ENCODE peak calls at places on chromosomes 16 and 17, in ten cellular contexts. I is CD8-positive, alpha-beta T cell; K is right lobe of liver; Z is left ventricle myocardium inferior; V is lower lobe of right lung; X is PC-3; P is astrocyte; F is upper lobe of left lung; O is thoracic aorta; A is kidney. B is an unnamed sample.

GRCh38 chr16:676565-677297 is 1.3 kb downstream of the RHBDL1 start:
- DNase-seq in I (no peak), K (no peak), Z (no peak), V (peak; percentile 83), X (no peak), P (no peak), F (peak; percentile 84), O (no peak), A (no peak), B (peak; percentile 87)

GRCh38 chr17:66737524-66737923 is 97.4 kb upstream of the CACNG5 start:
- DNase-seq in I (no peak), K (no peak), Z (peak; percentile 43), V (no peak), X (no peak), P (peak; percentile 41), F (no peak), O (no peak), A (peak; percentile 84), B (no peak)

GRCh38 chr17:31489295-31490018 is 98.0 kb downstream of the RAB11FIP4 start:
- DNase-seq in I (peak; percentile 58), K (peak; percentile 85), Z (no peak), V (peak; percentile 78), X (peak; percentile 6), P (no peak), F (peak; percentile 88), O (no peak), A (peak; percentile 87), B (peak; percentile 80)

GRCh38 chr17:57589151-57590034 is 155.7 kb downstream of the CCDC182 start:
- DNase-seq in I (no peak), K (no peak), Z (no peak), V (no peak), X (no peak), P (no peak), F (no peak), O (no peak), A (peak; percentile 66), B (peak; percentile 49)

GRCh38 chr17:14304222-14304844 is 3.5 kb downstream of the HS3ST3B1 start:
- DNase-seq in I (no peak), K (peak; percentile 87), Z (no peak), V (no peak), X (no peak), P (no peak), F (no peak), O (no peak), A (no peak), B (no peak)

GRCh38 chr17:46977348-46977747 is 1.7 kb downstream of the RPRML start:
- DNase-seq in I (no peak), K (no peak), Z (no peak), V (no peak), X (peak; percentile 72), P (peak; percentile 11), F (no peak), O (no peak), A (peak; percentile 39), B (no peak)

GRCh38 chr16:66403531-66404145 is 23.5 kb upstream of the BEAN1 start:
- DNase-seq in I (no peak), K (no peak), Z (no peak), V (no peak), X (no peak), P (no peak), F (no peak), O (no peak), A (no peak), B (no peak)

GRCh38 chr17:58932956-58933355 is 173.7 kb downstream of the TRIM37 start:
- DNase-seq in I (no peak), K (no peak), Z (no peak), V (no peak), X (peak; percentile 9), P (no peak), F (no peak), O (no peak), A (no peak), B (no peak)

GRCh38 chr17:27368971-27369370 is 75.1 kb downstream of the WSB1 start:
- DNase-seq in I (no peak), K (no peak), Z (no peak), V (no peak), X (no peak), P (no peak), F (no peak), O (no peak), A (no peak), B (no peak)

GRCh38 chr16:85042126-85042525 is 14.5 kb downstream of the KIAA0513 start:
- DNase-seq in I (no peak), K (no peak), Z (no peak), V (no peak), X (no peak), P (no peak), F (no peak), O (no peak), A (no peak), B (no peak)
- H3K4me3 ChIP-seq in I (no peak overlapping the region), K (no peak overlapping the region), Z (no peak overlapping the region), V (no peak overlapping the region), X (no peak overlapping the region), P (no peak overlapping the region), F (no peak overlapping the region), O (no peak overlapping the region), A (no peak overlapping the region), B (no peak overlapping the region)

GRCh38 chr16:49836668-49837067 is 19.2 kb downstream of the ZNF423 start:
- DNase-seq in I (no peak), K (no peak), Z (no peak), V (no peak), X (no peak), P (no peak), F (no peak), O (no peak), A (no peak), B (no peak)
- H3K4me1 ChIP-seq in I (no peaks in the 10 kb centered on the region), K (no peaks in the 10 kb centered on the region), Z (peaks cover 82% of the 10 kb centered on the region), V (peaks cover 62% of the 10 kb centered on the region), X (no peaks in the 10 kb centered on the region), P (peaks cover 16% of the 10 kb centered on the region), F (peaks cover 51% of the 10 kb centered on the region), O (peaks cover 52% of the 10 kb centered on the region), A (no peaks in the 10 kb centered on the region), B (peaks cover 30% of the 10 kb centered on the region)

GRCh38 chr17:61313515-61314326 is 85.9 kb upstream of the TBX2 start:
- DNase-seq in I (no peak), K (no peak), Z (peak; percentile 61), V (no peak), X (no peak), P (no peak), F (no peak), O (no peak), A (no peak), B (no peak)

GRCh38 chr17:61312406-61313295 is 87.0 kb upstream of the TBX2 start:
- DNase-seq in I (no peak), K (no peak), Z (no peak), V (no peak), X (no peak), P (no peak), F (no peak), O (no peak), A (no peak), B (no peak)

GRCh38 chr17:61317779-61318178 is 81.9 kb upstream of the TBX2 start:
- DNase-seq in I (no peak), K (no peak), Z (no peak), V (no peak), X (no peak), P (no peak), F (no peak), O (no peak), A (no peak), B (no peak)

GRCh38 chr17:61316633-61317032 is 83.0 kb upstream of the TBX2 start:
- DNase-seq in I (no peak), K (no peak), Z (no peak), V (no peak), X (no peak), P (no peak), F (no peak), O (no peak), A (no peak), B (no peak)

DNA sequence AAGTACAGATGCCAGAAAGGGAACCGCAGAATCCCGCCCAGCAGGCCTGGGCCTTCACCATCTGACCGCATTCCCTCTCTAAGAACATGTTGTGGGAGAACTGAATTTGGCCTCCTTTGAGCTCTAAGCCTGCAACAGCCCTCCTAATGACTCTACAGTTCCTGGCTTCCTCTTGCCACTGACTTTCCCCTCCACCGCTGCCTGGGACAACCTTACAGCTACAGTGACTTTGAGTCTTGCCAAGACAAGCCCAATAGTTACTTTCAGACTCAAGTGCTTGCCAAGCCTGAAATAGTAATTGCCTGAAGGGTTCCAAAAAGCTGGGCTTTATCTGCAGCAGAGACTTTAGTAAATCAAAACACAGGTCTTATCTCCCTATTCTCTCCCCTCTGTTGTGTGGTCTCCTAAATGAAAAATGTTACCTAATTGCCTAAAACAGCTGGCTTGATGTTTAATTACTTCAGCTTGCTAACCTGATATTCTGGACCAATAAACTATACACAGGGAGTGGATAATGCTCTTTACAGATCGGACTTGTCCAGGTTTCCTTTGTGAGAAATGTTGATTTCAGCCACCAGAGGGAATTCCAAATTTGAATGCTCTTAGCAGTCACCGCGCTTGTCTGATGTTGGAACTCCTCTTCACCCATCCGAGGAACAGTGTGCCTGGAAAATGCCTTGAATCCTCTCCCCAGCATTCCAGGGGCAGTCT is 85.1 kb upstream of the TBX2 start:
- DNase-seq in I (no peak), K (no peak), Z (peak; percentile 41), V (peak; percentile 54), X (no peak), P (peak; percentile 89), F (peak; percentile 71), O (peak; percentile 50), A (no peak), B (no peak)
- TF ChIP-seq CTCF in I (no peak), K (no peak), Z (peak; percentile 40), V (no peak), X (peak; percentile 27), P (peak; percentile 9), F (no peak), O (peak; percentile 34), A (no peak), B (no peak)

DNA sequence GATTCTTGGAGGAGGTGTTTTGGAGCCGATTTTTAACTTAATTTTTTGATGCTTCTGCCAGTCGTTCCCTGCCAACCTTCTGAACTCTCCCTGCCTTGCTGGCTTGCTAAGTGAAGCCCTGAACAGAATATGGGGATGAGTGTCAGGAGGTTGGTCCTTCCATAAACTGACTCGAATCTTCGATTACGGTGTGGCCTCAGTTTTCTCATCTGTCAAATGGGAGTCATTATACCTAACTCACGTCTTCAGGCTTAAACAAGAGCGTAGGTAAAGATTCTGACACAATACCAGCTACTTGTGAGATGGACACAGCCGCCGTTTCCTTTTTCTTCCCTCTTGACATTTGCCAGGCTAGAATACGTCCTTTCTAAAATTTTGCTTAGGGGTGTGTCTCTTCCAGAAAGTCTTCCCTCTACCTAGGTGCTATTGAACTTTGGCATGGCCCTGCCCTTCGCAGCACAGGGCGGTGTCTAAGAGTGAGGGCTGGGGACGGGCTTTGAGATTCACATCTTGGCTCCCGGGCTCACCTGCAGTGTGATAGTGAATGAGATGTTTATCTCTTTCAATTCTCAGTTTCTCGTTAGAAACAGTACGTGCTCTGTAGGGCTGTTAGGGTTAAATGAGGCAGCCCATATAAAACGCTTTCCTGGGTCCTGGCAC is 190.6 kb upstream of the SDK2 start:
- DNase-seq in I (no peak), K (no peak), Z (no peak), V (no peak), X (no peak), P (no peak), F (no peak), O (no peak), A (peak; percentile 8), B (no peak)
- H3K4me3 ChIP-seq in I (no peak overlapping the region), K (no peak overlapping the region), Z (no peak overlapping the region), V (no peak overlapping the region), X (no peak overlapping the region), P (no peak overlapping the region), F (no peak overlapping the region), O (no peak overlapping the region), A (no peak overlapping the region), B (no peak overlapping the region)